ENCODE peak calls at places on chromosomes 13 and 19, in four cellular contexts. V, X, W and J are unnamed samples.

GRCh38 chr19:11735375-11735774 is 3.4 kb downstream of the ZNF823 start:
- DNase-seq in V (peak; percentile 3), X (no peak), W (no peak), J (peak; percentile 27)

GRCh38 chr13:96816261-96816660 is 178.0 kb downstream of the OXGR1 start:
- DNase-seq in V (peak; percentile 59), X (no peak), W (no peak), J (no peak)

GRCh38 chr19:12785431-12786011 is 5.8 kb upstream of the JUNB start:
- DNase-seq in V (peak; percentile 17), X (no peak), W (peak; percentile 68), J (no peak)

GRCh38 chr19:33690461-33691427 is 69.0 kb downstream of the CHST8 start:
- DNase-seq in V (no peak), X (no peak), W (no peak), J (peak; percentile 3)

GRCh38 chr13:104641309-104641708 is 1575.1 kb upstream of the SLC10A2 start:
- DNase-seq in V (no peak), X (no peak), W (no peak), J (peak; percentile 29)

GRCh38 chr19:1076951-1077350 is 10.0 kb downstream of the ARHGAP45 start:
- DNase-seq in V (peak; percentile 32), X (no peak), W (peak; percentile 99), J (peak; percentile 77)

GRCh38 chr13:46906440-46906839 is 9.6 kb upstream of the HTR2A start:
- DNase-seq in V (peak; percentile 62), X (no peak), W (no peak), J (peak; percentile 24)

GRCh38 chr13:97629601-97630272 is 195.8 kb downstream of the RAP2A start:
- DNase-seq in V (no peak), X (no peak), W (no peak), J (no peak)

GRCh38 chr19:44689290-44690130 is 9.4 kb upstream of the CEACAM16 start:
- DNase-seq in V (peak; percentile 68), X (peak; percentile 87), W (peak; percentile 82), J (peak; percentile 64)

GRCh38 chr13:95607363-95607762 is 37.1 kb downstream of the DZIP1 start:
- DNase-seq in V (peak; percentile 61), X (no peak), W (no peak), J (peak; percentile 78)

GRCh38 chr19:46076951-46077814 is 36.4 kb upstream of the IGFL4 start:
- DNase-seq in V (peak; percentile 90), X (peak; percentile 91), W (peak; percentile 84), J (peak; percentile 81)

GRCh38 chr13:94233401-94233800 is 246.1 kb downstream of the DCT start:
- DNase-seq in V (peak; percentile 94), X (peak; percentile 19), W (no peak), J (peak; percentile 80)

GRCh38 chr13:34179481-34179880 is 361.5 kb downstream of the RFC3 start:
- DNase-seq in V (peak; percentile 23), X (no peak), W (no peak), J (no peak)

GRCh38 chr13:110301606-110302131 is 5.3 kb downstream of the COL4A1 start:
- DNase-seq in V (peak; percentile 91), X (peak; percentile 58), W (no peak), J (no peak)

GRCh38 chr13:20519887-20520286 is 5.8 kb downstream of the CRYL1 start:
- DNase-seq in V (no peak), X (peak; percentile 34), W (no peak), J (no peak)

GRCh38 chr19:30071871-30072270 is 129.8 kb downstream of the URI1 start:
- DNase-seq in V (no peak), X (no peak), W (no peak), J (no peak)

GRCh38 chr13:76523740-76524382 is 362.3 kb downstream of the KCTD12 start:
- DNase-seq in V (no peak), X (no peak), W (no peak), J (no peak)

GRCh38 chr19:38451629-38452028 is 18.1 kb downstream of the RYR1 start:
- DNase-seq in V (no peak), X (no peak), W (no peak), J (no peak)

GRCh38 chr13:113977976-113978375 is 4.1 kb upstream of the C13orf46 start:
- DNase-seq in V (no peak), X (no peak), W (no peak), J (no peak)

GRCh38 chr13:102983496-102983895 is 82.7 kb downstream of the SLC10A2 start:
- DNase-seq in V (peak; percentile 12), X (no peak), W (no peak), J (no peak)

GRCh38 chr19:55080915-55081772 is 5.5 kb downstream of the EPS8L1 start:
- DNase-seq in V (peak; percentile 58), X (peak; percentile 87), W (peak; percentile 78), J (no peak)

GRCh38 chr19:16338470-16339360 is 14.1 kb downstream of the KLF2 start:
- DNase-seq in V (peak; percentile 95), X (no peak), W (no peak), J (peak; percentile 91)

DNA sequence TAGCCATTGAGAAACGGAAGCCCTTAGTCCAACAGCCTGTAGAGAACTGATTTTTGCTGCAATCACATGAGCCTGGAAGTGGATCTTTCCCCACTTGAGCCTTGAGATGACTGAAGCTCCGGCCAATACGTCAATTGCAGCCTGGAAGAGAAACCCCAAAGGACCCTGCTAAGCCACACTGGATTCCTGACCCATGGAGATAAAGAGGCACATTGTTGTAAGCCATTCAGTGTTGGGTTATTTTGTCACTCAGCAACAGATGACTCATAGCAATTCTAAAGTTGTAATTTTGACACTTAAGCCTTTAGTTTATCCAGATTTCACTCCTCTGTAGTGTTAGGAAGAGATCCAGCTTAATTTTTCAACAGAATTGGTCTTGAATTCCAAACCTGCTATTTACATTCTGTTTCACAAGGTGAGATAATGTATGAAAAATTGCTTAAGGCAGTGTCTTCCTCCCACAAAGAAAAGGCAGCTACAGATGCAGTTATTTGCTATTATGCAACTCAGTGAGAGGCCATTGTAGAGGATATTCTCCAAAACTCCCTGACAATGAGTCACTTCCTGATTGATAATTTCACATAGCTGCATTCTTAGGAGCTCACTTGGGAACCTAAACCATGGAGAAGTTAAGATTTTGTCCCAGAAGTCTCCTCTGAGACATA is 59.4 kb upstream of the TSHZ3 start:
- DNase-seq in V (peak; percentile 90), X (peak; percentile 38), W (no peak), J (peak; percentile 36)
- H3K9me2 ChIP-seq in V (no peaks in the 10 kb centered on the region), X (no peaks in the 10 kb centered on the region), W (no peaks in the 10 kb centered on the region), J (no peaks in the 10 kb centered on the region)

DNA sequence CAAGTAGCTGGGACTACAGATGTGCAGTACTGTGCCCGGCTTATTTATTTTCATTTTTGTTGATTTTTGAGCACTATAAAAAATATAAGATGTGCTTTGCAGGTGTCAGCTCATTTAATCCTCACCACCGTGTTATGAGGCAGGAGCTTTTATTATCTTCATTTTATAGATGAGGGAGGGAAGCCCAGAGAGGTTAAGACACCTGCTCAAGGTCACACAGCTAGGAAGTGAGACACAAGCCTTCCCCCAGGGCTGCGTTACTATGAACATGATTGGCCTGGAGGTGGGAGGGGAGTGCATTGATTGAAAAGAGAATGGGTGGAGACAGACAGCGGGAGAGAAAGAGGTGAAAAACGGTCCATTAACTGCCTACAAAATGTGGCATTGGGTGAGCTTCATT is 7.2 kb downstream of the ANKRD24 start:
- DNase-seq in V (no peak), X (no peak), W (no peak), J (no peak)
- H3K9me2 ChIP-seq in V (no peaks in the 10 kb centered on the region), X (no peaks in the 10 kb centered on the region), W (no peaks in the 10 kb centered on the region), J (no peaks in the 10 kb centered on the region)

GRCh38 chr19:49635530-49636229 is 4.3 kb downstream of the RRAS start:
- DNase-seq in V (peak; percentile 43), X (no peak), W (no peak), J (no peak)
- H3K9me2 ChIP-seq in V (no peaks in the 10 kb centered on the region), X (no peaks in the 10 kb centered on the region), W (no peaks in the 10 kb centered on the region), J (no peaks in the 10 kb centered on the region)

GRCh38 chr19:5817218-5817617 is 12.4 kb downstream of the NRTN start:
- DNase-seq in V (no peak), X (no peak), W (no peak), J (no peak)
- H3K9me2 ChIP-seq in V (no peaks in the 10 kb centered on the region), X (no peaks in the 10 kb centered on the region), W (no peaks in the 10 kb centered on the region), J (no peaks in the 10 kb centered on the region)

DNA sequence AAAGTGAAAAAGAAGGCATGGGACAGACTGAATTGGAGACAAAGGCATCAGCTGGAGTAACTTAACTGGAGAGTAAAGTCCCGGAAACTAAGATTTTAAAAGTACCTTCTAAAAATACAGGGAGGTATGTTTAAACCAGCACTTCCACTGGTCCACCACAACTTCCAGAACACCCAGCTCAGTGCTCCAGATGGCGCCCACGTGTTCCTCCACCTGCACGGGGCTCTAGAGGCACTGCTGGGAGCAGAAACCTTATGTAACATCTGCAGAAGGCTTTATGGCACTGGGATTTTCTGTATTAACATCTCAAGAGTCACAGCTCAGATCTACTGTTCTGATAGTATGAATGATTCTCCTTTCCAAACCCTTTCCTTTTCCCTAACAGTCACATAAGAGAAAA is 252.1 kb downstream of the DCLK1 start:
- DNase-seq in V (no peak), X (no peak), W (no peak), J (no peak)
- H3K9me2 ChIP-seq in V (no peaks in the 10 kb centered on the region), X (no peaks in the 10 kb centered on the region), W (no peaks in the 10 kb centered on the region), J (no peaks in the 10 kb centered on the region)

GRCh38 chr13:27481766-27482165 is 31.4 kb upstream of the MTIF3 start:
- DNase-seq in V (peak; percentile 32), X (peak; percentile 70), W (peak; percentile 55), J (peak; percentile 55)

GRCh38 chr13:27483421-27483820 is 33.1 kb upstream of the MTIF3 start:
- DNase-seq in V (no peak), X (no peak), W (no peak), J (no peak)

GRCh38 chr13:27487776-27488175 is 37.4 kb upstream of the MTIF3 start:
- DNase-seq in V (peak; percentile 33), X (no peak), W (no peak), J (no peak)

GRCh38 chr13:27476943-27477681 is 26.7 kb upstream of the MTIF3 start:
- DNase-seq in V (peak; percentile 83), X (peak; percentile 74), W (peak; percentile 93), J (peak; percentile 89)

DNA sequence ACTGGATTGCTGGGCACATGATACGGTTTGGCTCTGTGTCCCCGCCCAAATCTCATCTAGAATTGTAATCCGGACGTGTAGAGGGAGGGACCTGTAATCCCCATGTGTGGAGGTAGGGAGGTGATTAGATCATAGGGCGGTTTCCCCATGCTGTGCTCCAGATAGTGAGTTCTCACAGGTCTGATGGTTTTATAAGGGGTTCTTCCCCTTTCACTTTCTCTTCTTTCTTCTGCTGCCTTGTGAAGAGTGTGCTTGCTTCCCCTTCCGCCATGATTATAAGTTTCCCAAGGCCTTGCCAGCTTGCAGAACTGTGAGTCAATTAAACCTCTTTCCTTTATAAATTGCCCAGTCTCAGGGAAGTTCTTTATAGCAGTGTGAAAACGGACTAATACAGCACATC is 32.6 kb upstream of the MTIF3 start:
- DNase-seq in V (no peak), X (no peak), W (peak; percentile 94), J (no peak)
- H3K9me2 ChIP-seq in V (no peaks in the 10 kb centered on the region), X (no peaks in the 10 kb centered on the region), W (no peaks in the 10 kb centered on the region), J (no peaks in the 10 kb centered on the region)